ENCODE peak calls at places on chromosomes 12 and 14, in six cellular contexts. F, O, D, C, L and B are unnamed samples.

GRCh38 chr12:11684393-11684792 is 34.9 kb downstream of the ETV6 start:
- DNase-seq in F (no peak), O (no peak), D (no peak), C (peak), L (no peak), B (no peak)

GRCh38 chr12:80894179-80894578 is 43.6 kb downstream of the LIN7A start:
- DNase-seq in F (no peak), O (no peak), D (no peak), C (no peak), L (no peak), B (no peak)

GRCh38 chr12:5441497-5442236 is 9.8 kb downstream of the NTF3 start:
- DNase-seq in F (no peak), O (no peak), D (no peak), C (no peak), L (no peak), B (no peak)

GRCh38 chr12:116384629-116385485 is 107.4 kb upstream of the MED13L start:
- DNase-seq in F (peak), O (peak), D (no peak), C (peak), L (no peak), B (peak)

GRCh38 chr12:62250671-62251608 is 9.3 kb upstream of the USP15 start:
- DNase-seq in F (peak), O (no peak), D (no peak), C (no peak), L (no peak), B (no peak)

GRCh38 chr12:64077922-64078321 is 144.2 kb downstream of the KICS2 start:
- DNase-seq in F (no peak), O (peak), D (no peak), C (peak), L (peak), B (no peak)

GRCh38 chr12:61452076-61452475 is 808.1 kb upstream of the USP15 start:
- DNase-seq in F (no peak), O (no peak), D (no peak), C (no peak), L (no peak), B (no peak)

GRCh38 chr14:103576371-103577024 is 13.7 kb downstream of the COA8 start:
- DNase-seq in F (no peak), O (peak), D (no peak), C (peak), L (no peak), B (peak)

GRCh38 chr14:100524233-100524932 is 62.8 kb downstream of the BEGAIN start:
- DNase-seq in F (no peak), O (no peak), D (no peak), C (no peak), L (no peak), B (peak)

GRCh38 chr12:11753151-11753501 is 103.7 kb downstream of the ETV6 start:
- DNase-seq in F (no peak), O (no peak), D (no peak), C (no peak), L (no peak), B (peak)

GRCh38 chr12:67276469-67276868 is 7.3 kb downstream of the CAND1 start:
- DNase-seq in F (no peak), O (no peak), D (no peak), C (no peak), L (no peak), B (no peak)

GRCh38 chr12:50642035-50642451 is 121.9 kb upstream of the ATF1 start:
- DNase-seq in F (peak), O (peak), D (no peak), C (peak), L (peak), B (no peak)
- TF ChIP-seq JUN in F (no peak), O (no peak), D (no peak), C (no peak), L (no peak), B (no peak)

GRCh38 chr14:97071177-97071576 is 274.0 kb downstream of the VRK1 start:
- DNase-seq in F (no peak), O (no peak), D (no peak), C (no peak), L (no peak), B (no peak)
- TF ChIP-seq JUN in F (no peak), O (no peak), D (no peak), C (no peak), L (no peak), B (no peak)

GRCh38 chr14:69358233-69358963 is 39.7 kb downstream of the ERH start:
- DNase-seq in F (no peak), O (no peak), D (no peak), C (no peak), L (no peak), B (no peak)
- TF ChIP-seq JUN in F (no peak), O (no peak), D (no peak), C (no peak), L (no peak), B (no peak)

GRCh38 chr12:65879878-65880277 is 55.6 kb downstream of the HMGA2 start:
- DNase-seq in F (no peak), O (no peak), D (no peak), C (peak), L (no peak), B (no peak)
- TF ChIP-seq JUN in F (no peak), O (no peak), D (no peak), C (no peak), L (no peak), B (no peak)

GRCh38 chr14:89767861-89768268 is 186.7 kb downstream of the EFCAB11 start:
- DNase-seq in F (peak), O (peak), D (no peak), C (peak), L (peak), B (peak)
- TF ChIP-seq JUN in F (no peak), O (no peak), D (no peak), C (no peak), L (no peak), B (no peak)

GRCh38 chr14:78154827-78155226 is 15.3 kb upstream of the NRXN3 start:
- DNase-seq in F (peak), O (peak), D (peak), C (no peak), L (no peak), B (peak)

GRCh38 chr14:78156196-78156595 is 14.0 kb upstream of the NRXN3 start:
- DNase-seq in F (no peak), O (no peak), D (no peak), C (no peak), L (no peak), B (no peak)

GRCh38 chr14:78162202-78162601 is 8.0 kb upstream of the NRXN3 start:
- DNase-seq in F (peak), O (no peak), D (no peak), C (no peak), L (no peak), B (no peak)

GRCh38 chr14:78153069-78153351 is 17.2 kb upstream of the NRXN3 start:
- DNase-seq in F (no peak), O (peak), D (no peak), C (no peak), L (no peak), B (no peak)

DNA sequence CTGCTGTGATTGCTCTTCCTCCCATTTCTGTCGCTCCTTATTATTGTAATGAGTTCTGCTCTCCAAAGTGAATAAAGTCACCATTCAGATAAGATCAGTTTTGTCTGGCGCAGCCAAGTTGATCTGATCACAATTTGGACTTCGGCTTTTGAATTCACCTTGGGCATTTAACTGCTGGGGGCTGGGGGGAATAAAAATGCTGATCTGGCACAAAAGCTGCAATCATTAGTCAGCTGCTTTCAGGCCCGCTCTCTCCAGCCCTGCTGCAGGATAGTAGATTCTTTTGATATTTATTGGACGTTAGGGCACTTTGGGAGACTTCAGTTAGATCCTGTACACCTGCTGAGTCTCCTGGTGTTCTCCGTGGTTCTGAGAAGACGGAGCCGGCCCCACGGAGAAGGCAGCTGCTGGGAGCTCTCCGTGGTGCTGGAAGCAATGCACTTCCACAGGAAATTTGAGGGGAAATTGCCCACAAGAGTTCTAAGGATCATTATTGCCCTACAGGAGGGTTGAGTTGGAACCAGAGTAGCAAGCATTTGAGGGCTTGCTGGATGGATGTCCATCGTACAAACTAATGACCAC is 12.2 kb upstream of the NRXN3 start:
- DNase-seq in F (peak), O (no peak), D (no peak), C (no peak), L (peak), B (peak)
- TF ChIP-seq JUN in F (no peak), O (no peak), D (no peak), C (no peak), L (no peak), B (peak)

DNA sequence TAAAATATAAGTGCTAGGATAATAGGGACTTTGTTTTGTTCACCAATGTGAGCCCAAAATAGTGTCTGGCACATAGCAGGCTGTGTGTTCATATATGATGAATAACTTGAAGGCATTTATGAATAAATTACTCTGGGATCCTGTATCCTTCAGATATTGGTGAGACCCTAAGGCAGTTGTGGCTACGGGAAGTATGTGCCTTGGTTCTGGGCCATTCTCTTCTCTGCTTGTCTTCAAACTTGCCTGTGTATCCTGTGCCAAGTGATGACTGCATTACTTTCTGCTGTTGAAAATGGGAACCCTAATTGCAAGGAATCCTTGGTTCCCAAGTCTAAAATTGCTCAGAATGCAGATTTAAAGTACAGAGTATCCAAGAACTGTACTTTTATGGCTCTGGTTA is 67.6 kb upstream of the KTN1 start:
- DNase-seq in F (no peak), O (no peak), D (no peak), C (no peak), L (no peak), B (no peak)
- TF ChIP-seq JUN in F (no peak), O (no peak), D (no peak), C (no peak), L (no peak), B (no peak)